ENCODE peak calls at places on chromosomes 13 and 19, in six cellular contexts. G is T-helper 1 cell; S is psoas muscle; O is foreskin melanocyte; C is stimulated activated CD8-positive, alpha-beta memory T cell treated with anti-CD3 and anti-CD28 coated beads, Interleukin-12 subunit alpha, Interleukin-12 subunit beta, amount 100 ng/mL, for 1 hour; Q is fibroblast of the aortic adventitia. A is an unnamed sample.

GRCh38 chr13:34816543-34816942 is 125.5 kb upstream of the NBEA start:
- DNase-seq in G (no peak), S (no peak), O (peak; percentile 90), C (no peak), Q (peak; percentile 2), A (peak; percentile 94)

GRCh38 chr19:13505761-13506549 is at the start of gene CACNA1A:
- DNase-seq in G (no peak), S (no peak), O (no peak), C (no peak), Q (peak; percentile 6), A (no peak)

GRCh38 chr13:21043898-21044297 is 17.5 kb downstream of the LATS2 start:
- DNase-seq in G (no peak), S (no peak), O (peak; percentile 76), C (no peak), Q (peak; percentile 97), A (peak; percentile 34)

GRCh38 chr13:112168771-112169170 is 101.8 kb downstream of the SOX1 start:
- DNase-seq in G (no peak), S (no peak), O (no peak), C (no peak), Q (no peak), A (no peak)

GRCh38 chr19:9296336-9296735 is 13.3 kb downstream of the ZNF699 start:
- DNase-seq in G (no peak), S (no peak), O (no peak), C (no peak), Q (no peak), A (no peak)

GRCh38 chr13:64900039-64900438 is 2330.1 kb downstream of the PCDH9 start:
- DNase-seq in G (no peak), S (no peak), O (no peak), C (no peak), Q (no peak), A (no peak)

GRCh38 chr19:6086081-6086858 is 24.0 kb downstream of the RFX2 start:
- DNase-seq in G (no peak), S (no peak), O (no peak), C (no peak), Q (peak; percentile 89), A (no peak)

GRCh38 chr13:83503424-83503823 is 378.9 kb downstream of the SLITRK1 start:
- DNase-seq in G (no peak), S (no peak), O (no peak), C (no peak), Q (peak; percentile 8), A (no peak)

GRCh38 chr19:28045621-28046020 is 1167.3 kb downstream of the UQCRFS1 start:
- DNase-seq in G (no peak), S (no peak), O (no peak), C (no peak), Q (no peak), A (no peak)

GRCh38 chr13:31476753-31477152 is 262.6 kb upstream of the RXFP2 start:
- DNase-seq in G (no peak), S (no peak), O (no peak), C (no peak), Q (peak; percentile 57), A (no peak)

GRCh38 chr13:110263906-110264305 is 43.1 kb downstream of the COL4A1 start:
- DNase-seq in G (no peak), S (no peak), O (no peak), C (no peak), Q (no peak), A (no peak)

GRCh38 chr13:41802684-41803554 is 158.0 kb downstream of the VWA8 start:
- DNase-seq in G (no peak), S (no peak), O (no peak), C (no peak), Q (peak; percentile 72), A (no peak)

GRCh38 chr19:18948075-18948975 is 7.3 kb upstream of the HOMER3 start:
- DNase-seq in G (no peak), S (no peak), O (no peak), C (no peak), Q (no peak), A (no peak)

GRCh38 chr13:98664047-98664446 is 87.1 kb upstream of the STK24 start:
- DNase-seq in G (peak; percentile 38), S (no peak), O (no peak), C (no peak), Q (peak; percentile 14), A (no peak)

GRCh38 chr19:23772668-23773063 is 14.0 kb upstream of the ZNF681 start:
- DNase-seq in G (no peak), S (no peak), O (no peak), C (no peak), Q (no peak), A (no peak)

GRCh38 chr19:16496613-16496983 is 404 bp downstream of the C19orf44 start:
- DNase-seq in G (no peak), S (peak; percentile 63), O (no peak), C (no peak), Q (peak; percentile 60), A (peak; percentile 9)

GRCh38 chr19:40962460-40962961 is 28.6 kb upstream of the CYP2B6 start:
- DNase-seq in G (no peak), S (no peak), O (peak; percentile 29), C (no peak), Q (peak; percentile 78), A (peak; percentile 57)

GRCh38 chr13:72390909-72391308 is 336.5 kb downstream of the MZT1 start:
- DNase-seq in G (no peak), S (no peak), O (no peak), C (no peak), Q (no peak), A (peak; percentile 33)

GRCh38 chr13:106570354-106570822 is 2.5 kb upstream of the ARGLU1 start:
- DNase-seq in G (peak; percentile 77), S (peak; percentile 68), O (peak; percentile 11), C (peak; percentile 38), Q (peak; percentile 68), A (peak; percentile 78)

GRCh38 chr19:3415695-3416094 is 49.3 kb downstream of the NFIC start:
- DNase-seq in G (no peak), S (no peak), O (no peak), C (no peak), Q (no peak), A (no peak)

GRCh38 chr19:7337380-7338194 is 11.2 kb upstream of the ARHGEF18 start:
- DNase-seq in G (peak; percentile 66), S (no peak), O (no peak), C (no peak), Q (no peak), A (no peak)

GRCh38 chr19:17794731-17795494 is at the start of gene B3GNT3:
- DNase-seq in G (no peak), S (peak; percentile 24), O (no peak), C (no peak), Q (no peak), A (no peak)

GRCh38 chr13:25958983-25959382 is 92.8 kb downstream of the SHISA2 start:
- DNase-seq in G (no peak), S (no peak), O (no peak), C (no peak), Q (no peak), A (no peak)

GRCh38 chr19:456547-457110 is 4.2 kb downstream of the SHC2 start:
- DNase-seq in G (no peak), S (no peak), O (no peak), C (no peak), Q (no peak), A (no peak)

GRCh38 chr19:3852614-3853254 is 16.1 kb downstream of the ZFR2 start:
- DNase-seq in G (no peak), S (no peak), O (peak; percentile 18), C (peak; percentile 20), Q (peak; percentile 71), A (peak; percentile 66)

GRCh38 chr13:29909975-29910674 is 59.7 kb upstream of the UBL3 start:
- DNase-seq in G (no peak), S (no peak), O (peak; percentile 55), C (no peak), Q (peak; percentile 63), A (peak; percentile 59)

GRCh38 chr19:47407417-47407774 is 11.9 kb downstream of the MEIS3 start:
- DNase-seq in G (no peak), S (no peak), O (no peak), C (no peak), Q (no peak), A (no peak)

GRCh38 chr19:5880604-5881078 is 10.3 kb upstream of the FUT5 start:
- DNase-seq in G (no peak), S (peak; percentile 57), O (no peak), C (no peak), Q (peak; percentile 80), A (no peak)

GRCh38 chr13:52158629-52159158 is 703 bp downstream of the NEK3 start:
- DNase-seq in G (no peak), S (peak; percentile 27), O (peak; percentile 32), C (no peak), Q (peak; percentile 62), A (peak; percentile 28)

GRCh38 chr19:45569619-45570421 is 14.8 kb downstream of the OPA3 start:
- DNase-seq in G (peak; percentile 53), S (peak; percentile 63), O (no peak), C (peak; percentile 15), Q (peak; percentile 39), A (peak; percentile 67)